ENCODE peak calls at places on chromosomes 2 and 18, in seven cellular contexts. H is brain microvascular endothelial cell; W is left lung; O is endodermal cell; F is CD4-positive, alpha-beta memory T cell; C is lung; U is aorta. K is an unnamed sample.

GRCh38 chr18:43092539-43092938 is 22.9 kb downstream of the RIT2 start:
- DNase-seq in H (no peak), W (no peak), O (no peak), F (no peak), C (no peak), U (no peak), K (no peak)

GRCh38 chr2:231686192-231687100 is 21.9 kb upstream of the PTMA start:
- DNase-seq in H (no peak), W (no peak), O (no peak), F (no peak), C (no peak), U (no peak), K (no peak)

GRCh38 chr2:100588071-100588786 is 25.4 kb downstream of the PDCL3 start:
- DNase-seq in H (peak; percentile 65), W (no peak), O (no peak), F (peak; percentile 73), C (no peak), U (no peak), K (no peak)

GRCh38 chr2:203534486-203535077 is 519 bp downstream of the RAPH1 start:
- DNase-seq in H (peak; percentile 13), W (peak; percentile 40), O (no peak), F (peak; percentile 45), C (peak; percentile 35), U (no peak), K (peak; percentile 38)

GRCh38 chr2:133489641-133490411 is 78.4 kb downstream of the NCKAP5 start:
- DNase-seq in H (no peak), W (no peak), O (no peak), F (no peak), C (peak; percentile 43), U (peak; percentile 73), K (no peak)

GRCh38 chr2:187319441-187320108 is 128.5 kb downstream of the CALCRL start:
- DNase-seq in H (peak; percentile 51), W (no peak), O (no peak), F (no peak), C (no peak), U (no peak), K (no peak)

GRCh38 chr2:177675256-177676220 is 283.0 kb downstream of the AGPS start:
- DNase-seq in H (no peak), W (no peak), O (no peak), F (no peak), C (no peak), U (no peak), K (no peak)

GRCh38 chr2:113342650-113343049 is 63.9 kb upstream of the PAX8 start:
- DNase-seq in H (no peak), W (peak; percentile 53), O (no peak), F (no peak), C (no peak), U (no peak), K (no peak)

GRCh38 chr2:22002066-22002465 is 878.3 kb downstream of the TDRD15 start:
- DNase-seq in H (no peak), W (no peak), O (no peak), F (no peak), C (no peak), U (no peak), K (no peak)

GRCh38 chr2:121489284-121489683 is 41.4 kb upstream of the RNU4ATAC start:
- DNase-seq in H (no peak), W (no peak), O (no peak), F (no peak), C (peak; percentile 35), U (no peak), K (no peak)

GRCh38 chr2:230661072-230661957 is 51.3 kb upstream of the CAB39 start:
- DNase-seq in H (no peak), W (no peak), O (no peak), F (peak; percentile 53), C (no peak), U (no peak), K (peak; percentile 50)

GRCh38 chr2:240416821-240417220 is 18.6 kb upstream of the GPC1 start:
- DNase-seq in H (no peak), W (no peak), O (no peak), F (no peak), C (no peak), U (no peak), K (no peak)

GRCh38 chr2:168697668-168698121 is 104.7 kb upstream of the NOSTRIN start:
- DNase-seq in H (peak; percentile 11), W (no peak), O (peak; percentile 57), F (no peak), C (no peak), U (no peak), K (no peak)

GRCh38 chr18:44798433-44799048 is 117.9 kb downstream of the SETBP1 start:
- DNase-seq in H (no peak), W (no peak), O (no peak), F (no peak), C (no peak), U (no peak), K (no peak)

GRCh38 chr2:191222507-191222906 is 22.7 kb upstream of the MYO1B start:
- DNase-seq in H (no peak), W (no peak), O (no peak), F (no peak), C (no peak), U (no peak), K (no peak)

GRCh38 chr2:232543928-232544631 is 4.6 kb downstream of the CHRNG start:
- DNase-seq in H (no peak), W (no peak), O (no peak), F (no peak), C (no peak), U (peak; percentile 59), K (no peak)

GRCh38 chr2:170006592-170007327 is 171.2 kb upstream of the MYO3B start:
- DNase-seq in H (no peak), W (no peak), O (no peak), F (no peak), C (no peak), U (no peak), K (no peak)

GRCh38 chr2:106030287-106031268 is 163.5 kb downstream of the UXS1 start:
- DNase-seq in H (peak; percentile 32), W (no peak), O (no peak), F (no peak), C (peak; percentile 29), U (no peak), K (no peak)

GRCh38 chr2:120483355-120483754 is 137.4 kb downstream of the INHBB start:
- DNase-seq in H (no peak), W (peak; percentile 19), O (no peak), F (no peak), C (no peak), U (peak; percentile 43), K (no peak)

GRCh38 chr2:138827426-138828054 is 47.4 kb upstream of the NXPH2 start:
- DNase-seq in H (peak; percentile 21), W (no peak), O (peak; percentile 62), F (peak; percentile 43), C (no peak), U (no peak), K (no peak)

GRCh38 chr2:20185176-20186022 is 39.5 kb downstream of the SDC1 start:
- DNase-seq in H (peak; percentile 81), W (peak; percentile 67), O (peak; percentile 69), F (no peak), C (no peak), U (no peak), K (no peak)

GRCh38 chr18:48667276-48668254 is 128.7 kb downstream of the CTIF start:
- DNase-seq in H (no peak), W (no peak), O (peak; percentile 85), F (no peak), C (no peak), U (no peak), K (no peak)

GRCh38 chr18:79802298-79802697 is 4.6 kb downstream of the KCNG2 start:
- DNase-seq in H (no peak), W (no peak), O (no peak), F (no peak), C (no peak), U (peak; percentile 66), K (no peak)

GRCh38 chr2:126614529-126615279 is 41.3 kb upstream of the GYPC start:
- DNase-seq in H (peak; percentile 6), W (no peak), O (no peak), F (no peak), C (no peak), U (no peak), K (no peak)

GRCh38 chr18:13379930-13380665 is 161.5 kb downstream of the LDLRAD4 start:
- DNase-seq in H (peak; percentile 6), W (no peak), O (peak; percentile 36), F (no peak), C (no peak), U (no peak), K (no peak)

GRCh38 chr2:145688156-145688555 is 1168.2 kb upstream of the ZEB2 start:
- DNase-seq in H (no peak), W (no peak), O (no peak), F (no peak), C (no peak), U (no peak), K (no peak)

GRCh38 chr2:36455788-36456187 is 100.2 kb downstream of the CRIM1 start:
- DNase-seq in H (no peak), W (no peak), O (no peak), F (no peak), C (no peak), U (no peak), K (no peak)
- H3K27me3 ChIP-seq in H (no peaks in the 10 kb centered on the region), W (no peaks in the 10 kb centered on the region), O (no peaks in the 10 kb centered on the region), F (no peaks in the 10 kb centered on the region), C (no peaks in the 10 kb centered on the region), U (no peaks in the 10 kb centered on the region), K (no peaks in the 10 kb centered on the region)

GRCh38 chr2:66434679-66435548 is at the start of gene MEIS1:
- DNase-seq in H (peak; percentile 75), W (peak; percentile 89), O (peak; percentile 92), F (no peak), C (peak; percentile 85), U (peak; percentile 94), K (no peak)
- H3K27me3 ChIP-seq in H (peaks cover 80% of the 10 kb centered on the region), W (peaks cover 32% of the 10 kb centered on the region), O (peaks cover 47% of the 10 kb centered on the region), F (peaks cover 21% of the 10 kb centered on the region), C (no peaks in the 10 kb centered on the region), U (no peaks in the 10 kb centered on the region), K (peaks cover 18% of the 10 kb centered on the region)

GRCh38 chr2:8488001-8488738 is 193.7 kb upstream of the ID2 start:
- DNase-seq in H (no peak), W (no peak), O (no peak), F (peak; percentile 85), C (no peak), U (no peak), K (peak; percentile 67)

GRCh38 chr2:8491296-8492048 is 190.4 kb upstream of the ID2 start:
- DNase-seq in H (no peak), W (no peak), O (no peak), F (no peak), C (no peak), U (no peak), K (no peak)

GRCh38 chr2:8489751-8490150 is 192.1 kb upstream of the ID2 start:
- DNase-seq in H (no peak), W (no peak), O (no peak), F (no peak), C (no peak), U (no peak), K (no peak)

GRCh38 chr2:8489221-8489620 is 192.6 kb upstream of the ID2 start:
- DNase-seq in H (no peak), W (no peak), O (no peak), F (no peak), C (no peak), U (no peak), K (no peak)

GRCh38 chr2:8490166-8490565 is 191.7 kb upstream of the ID2 start:
- DNase-seq in H (no peak), W (no peak), O (no peak), F (no peak), C (no peak), U (no peak), K (no peak)
- H3K27me3 ChIP-seq in H (no peaks in the 10 kb centered on the region), W (no peaks in the 10 kb centered on the region), O (no peaks in the 10 kb centered on the region), F (no peaks in the 10 kb centered on the region), C (no peaks in the 10 kb centered on the region), U (no peaks in the 10 kb centered on the region), K (no peaks in the 10 kb centered on the region)

GRCh38 chr2:238158018-238158806 is 558 bp upstream of the ERFE start:
- DNase-seq in H (no peak), W (no peak), O (peak; percentile 59), F (no peak), C (no peak), U (no peak), K (no peak)
- H3K27me3 ChIP-seq in H (no peaks in the 10 kb centered on the region), W (peaks cover 20% of the 10 kb centered on the region), O (peaks cover 42% of the 10 kb centered on the region), F (peaks cover 13% of the 10 kb centered on the region), C (no peaks in the 10 kb centered on the region), U (no peaks in the 10 kb centered on the region), K (peaks cover 11% of the 10 kb centered on the region)